ENCODE peak calls at places on chromosomes 13 and 19, in eight cellular contexts. B is psoas muscle; C is astrocyte of the spinal cord; I is mesenchymal stem cell; W is osteoblast; D is body of pancreas; K is CD4-positive, CD25-positive, alpha-beta regulatory T cell; X is choroid plexus epithelial cell. N is an unnamed sample.

GRCh38 chr19:17394891-17395415 is 957 bp upstream of the CCDC194 start:
- DNase-seq in B (peak), C (peak), I (peak), W (peak), D (no peak), K (peak), X (peak), N (peak)

GRCh38 chr13:30216111-30216510 is 91.2 kb downstream of the KATNAL1 start:
- DNase-seq in B (no peak), C (peak), I (no peak), W (no peak), D (no peak), K (no peak), X (peak), N (no peak)

GRCh38 chr13:75633285-75633684 is 2.8 kb upstream of the LMO7 start:
- DNase-seq in B (no peak), C (peak), I (peak), W (peak), D (no peak), K (no peak), X (peak), N (no peak)

GRCh38 chr13:62453761-62454160 is 1038.1 kb upstream of the PCDH20 start:
- DNase-seq in B (no peak), C (no peak), I (no peak), W (no peak), D (no peak), K (no peak), X (no peak), N (no peak)

GRCh38 chr13:98098511-98098910 is 44.4 kb upstream of the FARP1 start:
- DNase-seq in B (no peak), C (peak), I (peak), W (peak), D (no peak), K (no peak), X (no peak), N (no peak)

GRCh38 chr13:93777504-93777903 is 550.9 kb downstream of the GPC6 start:
- DNase-seq in B (no peak), C (no peak), I (no peak), W (no peak), D (no peak), K (no peak), X (no peak), N (no peak)

GRCh38 chr19:3095375-3096191 is 1.4 kb downstream of the GNA11 start:
- DNase-seq in B (peak), C (no peak), I (peak), W (peak), D (peak), K (peak), X (no peak), N (peak)

GRCh38 chr19:54502518-54503048 is at the start of gene LAIR2:
- DNase-seq in B (no peak), C (no peak), I (no peak), W (no peak), D (no peak), K (peak), X (no peak), N (no peak)

GRCh38 chr19:17121736-17122293 is 46.2 kb downstream of the MYO9B start:
- DNase-seq in B (no peak), C (peak), I (peak), W (peak), D (no peak), K (no peak), X (peak), N (no peak)

GRCh38 chr19:3544054-3544376 is 5.0 kb downstream of the TEKTIP1 start:
- DNase-seq in B (no peak), C (no peak), I (no peak), W (no peak), D (no peak), K (no peak), X (no peak), N (no peak)

GRCh38 chr19:46602392-46603194 is 1.5 kb downstream of the CALM3 start:
- DNase-seq in B (no peak), C (no peak), I (no peak), W (peak), D (no peak), K (no peak), X (no peak), N (no peak)

GRCh38 chr19:52646571-52647222 is 8.5 kb upstream of the ZNF83 start:
- DNase-seq in B (no peak), C (peak), I (no peak), W (no peak), D (no peak), K (peak), X (no peak), N (no peak)

GRCh38 chr13:87677334-87678234 is 6.4 kb downstream of the SLITRK5 start:
- DNase-seq in B (no peak), C (peak), I (peak), W (peak), D (peak), K (peak), X (no peak), N (peak)

GRCh38 chr19:662207-662961 is 630 bp downstream of the RNF126 start:
- DNase-seq in B (peak), C (peak), I (peak), W (peak), D (peak), K (peak), X (peak), N (peak)

GRCh38 chr13:29681859-29682258 is 86.4 kb upstream of the SLC7A1 start:
- DNase-seq in B (no peak), C (no peak), I (no peak), W (no peak), D (no peak), K (no peak), X (no peak), N (no peak)

GRCh38 chr19:719636-720377 is 11.1 kb downstream of the PALM start:
- DNase-seq in B (no peak), C (no peak), I (no peak), W (peak), D (no peak), K (no peak), X (no peak), N (no peak)

GRCh38 chr19:16076958-16077611 is 790 bp downstream of the TPM4 start:
- DNase-seq in B (peak), C (no peak), I (no peak), W (no peak), D (peak), K (peak), X (no peak), N (no peak)

GRCh38 chr13:74573654-74574053 is 439.4 kb upstream of the KLF12 start:
- DNase-seq in B (no peak), C (no peak), I (no peak), W (no peak), D (no peak), K (peak), X (no peak), N (no peak)

GRCh38 chr19:36638862-36639510 is 27.7 kb downstream of the ZNF461 start:
- DNase-seq in B (no peak), C (peak), I (peak), W (no peak), D (no peak), K (peak), X (peak), N (no peak)

GRCh38 chr13:71906438-71906837 is 39.4 kb upstream of the DACH1 start:
- DNase-seq in B (no peak), C (no peak), I (no peak), W (no peak), D (no peak), K (no peak), X (no peak), N (no peak)

GRCh38 chr13:50450279-50450678 is 393.2 kb downstream of the DLEU7 start:
- DNase-seq in B (no peak), C (no peak), I (no peak), W (no peak), D (no peak), K (no peak), X (no peak), N (no peak)

GRCh38 chr19:15248648-15249559 is 16.7 kb upstream of the EPHX3 start:
- DNase-seq in B (peak), C (peak), I (peak), W (peak), D (peak), K (no peak), X (peak), N (no peak)

GRCh38 chr13:73765651-73766384 is 368.4 kb downstream of the KLF12 start:
- DNase-seq in B (peak), C (peak), I (peak), W (no peak), D (peak), K (peak), X (peak), N (peak)

GRCh38 chr19:29395712-29396414 is 129.9 kb upstream of the VSTM2B start:
- DNase-seq in B (no peak), C (no peak), I (no peak), W (peak), D (no peak), K (no peak), X (no peak), N (no peak)

GRCh38 chr19:2049741-2050348 is 1.2 kb downstream of the MKNK2 start:
- DNase-seq in B (peak), C (peak), I (peak), W (peak), D (peak), K (peak), X (peak), N (peak)

GRCh38 chr19:46225558-46226004 is 4.0 kb upstream of the IGFL1 start:
- DNase-seq in B (no peak), C (peak), I (peak), W (no peak), D (no peak), K (peak), X (peak), N (no peak)

GRCh38 chr19:47187023-47187655 is 43.9 kb downstream of the BBC3 start:
- DNase-seq in B (no peak), C (no peak), I (no peak), W (no peak), D (no peak), K (no peak), X (no peak), N (no peak)

GRCh38 chr13:93727301-93728141 is 500.9 kb downstream of the GPC6 start:
- DNase-seq in B (no peak), C (peak), I (peak), W (no peak), D (no peak), K (no peak), X (peak), N (no peak)

GRCh38 chr13:110403721-110404120 is 96.6 kb downstream of the COL4A2 start:
- DNase-seq in B (no peak), C (no peak), I (peak), W (no peak), D (no peak), K (no peak), X (peak), N (no peak)

GRCh38 chr13:110301606-110302131 is 5.3 kb downstream of the COL4A1 start:
- DNase-seq in B (no peak), C (peak), I (peak), W (peak), D (no peak), K (no peak), X (peak), N (no peak)

GRCh38 chr13:48165063-48165462 is 67.9 kb upstream of the ITM2B start:
- DNase-seq in B (no peak), C (no peak), I (no peak), W (no peak), D (no peak), K (no peak), X (no peak), N (no peak)

GRCh38 chr19:6464070-6464873 is at the start of gene CRB3:
- DNase-seq in B (no peak), C (no peak), I (no peak), W (peak), D (peak), K (peak), X (no peak), N (no peak)

GRCh38 chr13:29830000-29830399 is 20.4 kb downstream of the UBL3 start:
- DNase-seq in B (no peak), C (no peak), I (no peak), W (peak), D (no peak), K (no peak), X (peak), N (no peak)

GRCh38 chr13:27338816-27339215 is 68.2 kb downstream of the RASL11A start:
- DNase-seq in B (no peak), C (no peak), I (peak), W (no peak), D (no peak), K (peak), X (no peak), N (no peak)

GRCh38 chr13:71316964-71317363 is 550.0 kb downstream of the DACH1 start:
- DNase-seq in B (no peak), C (no peak), I (no peak), W (no peak), D (no peak), K (no peak), X (no peak), N (no peak)

GRCh38 chr19:31483226-31483857 is 134.1 kb upstream of the TSHZ3 start:
- DNase-seq in B (no peak), C (no peak), I (no peak), W (no peak), D (no peak), K (no peak), X (no peak), N (no peak)

GRCh38 chr19:41706741-41707501 is 1.5 kb upstream of the CEACAM5 start:
- DNase-seq in B (peak), C (no peak), I (no peak), W (no peak), D (peak), K (peak), X (peak), N (peak)

GRCh38 chr19:45467456-45468158 is at the start of gene FOSB:
- DNase-seq in B (peak), C (peak), I (peak), W (peak), D (peak), K (peak), X (peak), N (peak)

GRCh38 chr13:93805736-93806135 is 579.1 kb downstream of the GPC6 start:
- DNase-seq in B (no peak), C (no peak), I (no peak), W (no peak), D (no peak), K (no peak), X (no peak), N (no peak)

GRCh38 chr19:48623556-48624066 is 4.3 kb downstream of the SPHK2 start:
- DNase-seq in B (no peak), C (no peak), I (no peak), W (no peak), D (no peak), K (no peak), X (no peak), N (no peak)
- H3K4me3 ChIP-seq in B (peak), C (peak), I (peak), W (peak), D (no peak), K (peak), X (peak), N (peak)

DNA sequence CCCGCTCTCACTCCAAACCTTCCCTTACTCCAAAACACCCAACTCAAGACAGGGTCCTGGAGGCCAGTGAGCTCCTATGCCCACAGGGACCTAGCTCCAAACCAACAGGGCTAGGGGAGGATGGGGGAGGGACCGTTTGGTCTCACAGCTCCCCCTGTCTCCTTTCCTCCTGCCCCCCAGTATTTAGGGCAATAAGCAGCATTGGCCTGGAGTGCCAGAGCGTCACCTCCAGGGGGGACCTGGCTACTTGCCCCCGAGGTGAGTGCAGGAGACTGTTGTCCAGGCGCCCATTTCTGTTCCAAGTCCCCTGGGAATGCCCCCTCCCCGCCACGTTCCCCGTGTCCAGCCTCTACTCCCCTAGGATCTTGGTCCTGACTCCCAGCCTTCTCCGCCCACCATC is 792 bp downstream of the RETN start:
- DNase-seq in B (no peak), C (no peak), I (no peak), W (peak), D (no peak), K (no peak), X (no peak), N (no peak)
- H3K4me3 ChIP-seq in B (no peak), C (no peak), I (no peak), W (no peak), D (no peak), K (no peak), X (no peak), N (no peak)

GRCh38 chr13:114065926-114066774 is 66.3 kb downstream of the RASA3 start:
- DNase-seq in B (no peak), C (no peak), I (no peak), W (no peak), D (no peak), K (peak), X (no peak), N (no peak)
- H3K4me3 ChIP-seq in B (peak), C (no peak), I (no peak), W (peak), D (no peak), K (peak), X (no peak), N (peak)

GRCh38 chr19:49704888-49705642 is 14.1 kb downstream of the CPT1C start:
- DNase-seq in B (no peak), C (no peak), I (no peak), W (peak), D (no peak), K (no peak), X (no peak), N (no peak)

GRCh38 chr19:49705919-49706318 is 15.0 kb downstream of the CPT1C start:
- DNase-seq in B (no peak), C (no peak), I (no peak), W (peak), D (no peak), K (no peak), X (no peak), N (no peak)

GRCh38 chr19:49713236-49713845 is 22.4 kb downstream of the CPT1C start:
- DNase-seq in B (no peak), C (no peak), I (no peak), W (peak), D (no peak), K (no peak), X (no peak), N (no peak)

GRCh38 chr19:49712397-49712859 is 21.5 kb downstream of the CPT1C start:
- DNase-seq in B (peak), C (no peak), I (peak), W (peak), D (peak), K (no peak), X (peak), N (no peak)

GRCh38 chr19:49710372-49710951 is 19.5 kb downstream of the CPT1C start:
- DNase-seq in B (no peak), C (peak), I (peak), W (peak), D (no peak), K (no peak), X (peak), N (no peak)
- H3K4me3 ChIP-seq in B (no peak), C (no peak), I (no peak), W (no peak), D (no peak), K (no peak), X (no peak), N (no peak)

DNA sequence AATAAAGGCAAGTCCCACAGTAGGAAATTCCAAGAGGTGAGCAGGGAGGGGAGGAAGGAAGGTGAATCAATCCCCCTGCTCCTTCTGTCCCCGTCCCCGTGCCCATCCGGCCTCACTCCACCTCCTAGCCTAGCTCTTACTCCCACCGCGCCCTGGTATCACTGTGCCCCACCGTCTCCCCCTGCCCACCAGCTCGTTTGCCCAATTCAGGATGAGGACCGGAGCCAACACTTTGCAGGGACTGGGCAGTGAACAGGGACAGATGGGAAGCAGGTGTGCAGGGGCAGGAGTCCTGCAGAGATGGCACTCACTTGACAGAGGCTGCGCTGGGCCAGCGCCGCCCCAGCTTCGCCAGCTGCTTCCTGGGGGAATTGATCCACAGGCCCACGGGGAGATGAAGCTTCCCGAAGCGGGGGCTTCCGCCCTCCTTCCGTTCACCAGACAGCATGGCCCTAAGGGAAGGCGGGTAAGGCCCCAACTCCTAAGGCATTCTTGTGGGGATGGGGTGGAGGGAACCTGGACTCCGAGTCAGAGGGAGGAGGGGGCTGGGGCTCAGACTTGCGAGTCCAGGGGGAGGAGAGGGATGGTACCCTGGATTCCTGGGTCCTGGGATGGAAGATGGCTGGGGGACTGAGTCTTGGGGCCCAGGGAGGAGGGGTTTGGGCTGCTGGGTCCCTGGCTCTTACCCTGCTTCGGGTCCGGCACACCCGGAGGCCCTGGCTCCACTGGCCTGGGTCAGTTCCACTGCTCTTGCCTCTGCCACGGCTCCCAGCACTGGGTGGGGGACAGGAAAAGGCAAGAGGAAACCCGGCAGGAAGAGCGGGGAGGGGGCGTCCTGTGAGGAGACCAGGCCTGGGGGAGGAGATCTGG is at the start of gene RASIP1:
- DNase-seq in B (peak), C (no peak), I (no peak), W (peak), D (peak), K (no peak), X (no peak), N (no peak)
- H3K4me3 ChIP-seq in B (peak), C (no peak), I (peak), W (no peak), D (peak), K (no peak), X (no peak), N (peak)

GRCh38 chr13:19960673-19961015 is 2.1 kb downstream of the ZMYM2 start:
- DNase-seq in B (no peak), C (no peak), I (peak), W (peak), D (no peak), K (peak), X (peak), N (no peak)
- H3K4me3 ChIP-seq in B (peak), C (peak), I (no peak), W (peak), D (no peak), K (peak), X (peak), N (peak)

DNA sequence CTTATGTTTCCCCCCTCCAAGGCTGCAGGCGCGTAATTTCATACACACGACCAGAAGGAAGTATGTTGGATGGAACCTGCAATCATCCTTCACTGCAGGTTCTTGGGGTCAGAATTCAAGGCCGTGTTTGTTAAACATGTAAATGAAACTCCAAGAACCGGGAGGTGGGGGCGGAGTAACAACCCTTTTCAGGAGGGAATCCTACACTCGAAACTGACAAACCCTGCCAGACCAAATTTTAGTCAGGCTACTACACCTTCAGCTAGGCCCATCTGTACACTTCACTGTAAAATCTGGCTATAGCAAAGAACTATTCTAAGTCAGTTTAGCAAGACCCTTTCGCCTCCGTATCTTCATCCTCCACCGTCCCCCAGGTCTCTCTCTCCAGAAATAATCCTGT is 1.2 kb downstream of the ZNF607 start:
- DNase-seq in B (no peak), C (no peak), I (peak), W (no peak), D (no peak), K (no peak), X (peak), N (no peak)
- H3K4me3 ChIP-seq in B (peak), C (peak), I (no peak), W (peak), D (no peak), K (peak), X (peak), N (peak)

N was measured in effector memory CD4-positive, alpha-beta T cell.